ENCODE peak calls at places on chromosome 4, in eight cellular contexts. L is vagina, C is spleen, R is sigmoid colon, G is breast epithelium, K is endothelial cell of umbilical vein, A is upper lobe of left lung, J is prostate gland. H is an unnamed sample.

GRCh38 chr4:53613428-53613827 is 22.1 kb upstream of the LNX1 start:
- DNase-seq in C (no peak), A (no peak), K (no peak), L (no peak), G (no peak), R (no peak), J (no peak), H (no peak)

GRCh38 chr4:152778656-152779512 is 646 bp downstream of the TIGD4 start:
- DNase-seq in J (peak; percentile 11), L (no peak), K (peak; percentile 34), C (peak; percentile 77), R (peak; percentile 66), A (peak; percentile 86), G (no peak), H (peak; percentile 32)

GRCh38 chr4:182207806-182208483 is 35.3 kb upstream of the TENM3 start:
- DNase-seq in L (no peak), R (no peak), G (no peak), C (no peak), A (no peak), K (no peak), J (no peak), H (no peak)

GRCh38 chr4:139622856-139623255 is 42.8 kb upstream of the MGST2 start:
- DNase-seq in K (no peak), J (no peak), G (no peak), C (no peak), R (no peak), A (no peak), L (no peak), H (no peak)

GRCh38 chr4:64883087-64883926 is 474.1 kb upstream of the TECRL start:
- DNase-seq in K (no peak), C (no peak), J (no peak), G (no peak), L (no peak), R (no peak), A (no peak), H (no peak)

GRCh38 chr4:81756973-81757372 is 285.3 kb upstream of the RASGEF1B start:
- DNase-seq in L (no peak), R (no peak), C (no peak), K (no peak), J (no peak), G (no peak), A (no peak), H (no peak)

GRCh38 chr4:169369634-169370033 is 98.9 kb upstream of the SH3RF1 start:
- DNase-seq in G (no peak), K (no peak), A (no peak), R (no peak), L (no peak), J (no peak), C (no peak), H (no peak)

GRCh38 chr4:123017636-123018390 is 95.4 kb upstream of the NUDT6 start:
- DNase-seq in A (no peak), K (peak; percentile 76), L (no peak), J (no peak), G (no peak), C (no peak), R (no peak), H (no peak)

GRCh38 chr4:101471201-101471600 is 123.9 kb upstream of the PPP3CA start:
- DNase-seq in A (no peak), J (no peak), K (no peak), C (no peak), L (no peak), G (no peak), R (no peak), H (no peak)

GRCh38 chr4:82909326-82909725 is 8.8 kb downstream of the THAP9 start:
- DNase-seq in J (no peak), C (no peak), G (no peak), L (no peak), K (no peak), R (no peak), A (no peak), H (no peak)

GRCh38 chr4:27790911-27791310 is 930.3 kb downstream of the STIM2 start:
- DNase-seq in G (no peak), K (no peak), A (no peak), C (no peak), R (no peak), L (no peak), J (no peak), H (no peak)

GRCh38 chr4:142719854-142720541 is 126.1 kb downstream of the INPP4B start:
- DNase-seq in L (no peak), A (no peak), J (no peak), K (peak; percentile 39), C (no peak), G (no peak), R (no peak), H (no peak)

GRCh38 chr4:8548731-8549351 is 31.4 kb upstream of the GPR78 start:
- DNase-seq in K (no peak), C (peak; percentile 36), L (no peak), R (no peak), J (no peak), A (peak; percentile 52), G (no peak), H (no peak)

GRCh38 chr4:166460769-166461550 is 587.9 kb downstream of the TLL1 start:
- DNase-seq in J (no peak), A (no peak), K (no peak), R (no peak), G (no peak), L (no peak), C (no peak), H (no peak)

GRCh38 chr4:156946508-156947197 is 24.9 kb downstream of the PDGFC start:
- DNase-seq in L (no peak), K (peak; percentile 89), G (no peak), J (no peak), R (peak; percentile 79), C (no peak), A (no peak), H (no peak)
- TF ChIP-seq POLR2AphosphoS5 in L (no peak), K (peak; percentile 58), G (no peak), J (no peak), R (peak; percentile 60), C (no peak), A (no peak), H (peak; percentile 7)

GRCh38 chr4:55820260-55820659 is 670 bp downstream of the EXOC1L start:
- DNase-seq in L (no peak), R (no peak), G (no peak), K (no peak), C (no peak), A (no peak), J (no peak), H (no peak)

GRCh38 chr4:55817691-55818090 is 1.9 kb upstream of the EXOC1L start:
- DNase-seq in G (no peak), L (no peak), R (no peak), K (no peak), A (no peak), C (no peak), J (no peak), H (no peak)

GRCh38 chr4:55824865-55825264 is 5.3 kb downstream of the EXOC1L start:
- DNase-seq in R (no peak), J (no peak), A (no peak), L (no peak), G (no peak), C (no peak), K (no peak), H (no peak)

GRCh38 chr4:55819634-55820033 is at the start of gene EXOC1L:
- DNase-seq in J (no peak), G (no peak), K (peak; percentile 4), A (peak; percentile 47), L (no peak), R (no peak), C (no peak), H (no peak)
- TF ChIP-seq POLR2A in J (no peak), G (no peak), K (no peak), A (no peak), L (no peak), R (no peak), C (no peak), H (no peak)

GRCh38 chr4:38025665-38026064 is 65.5 kb downstream of the PTTG2 start:
- DNase-seq in R (no peak), A (no peak), J (no peak), C (no peak), G (no peak), L (no peak), K (no peak), H (no peak)

GRCh38 chr4:38021751-38022150 is 61.6 kb downstream of the PTTG2 start:
- DNase-seq in L (no peak), K (no peak), A (no peak), G (no peak), J (no peak), R (no peak), C (no peak), H (no peak)

GRCh38 chr4:38026138-38026740 is 66.0 kb downstream of the PTTG2 start:
- DNase-seq in L (no peak), J (no peak), G (no peak), A (peak; percentile 42), K (no peak), R (peak; percentile 91), C (no peak), H (no peak)

GRCh38 chr4:38024203-38024504 is 64.0 kb downstream of the PTTG2 start:
- DNase-seq in K (no peak), G (no peak), R (no peak), C (no peak), L (no peak), A (no peak), J (no peak), H (no peak)

DNA sequence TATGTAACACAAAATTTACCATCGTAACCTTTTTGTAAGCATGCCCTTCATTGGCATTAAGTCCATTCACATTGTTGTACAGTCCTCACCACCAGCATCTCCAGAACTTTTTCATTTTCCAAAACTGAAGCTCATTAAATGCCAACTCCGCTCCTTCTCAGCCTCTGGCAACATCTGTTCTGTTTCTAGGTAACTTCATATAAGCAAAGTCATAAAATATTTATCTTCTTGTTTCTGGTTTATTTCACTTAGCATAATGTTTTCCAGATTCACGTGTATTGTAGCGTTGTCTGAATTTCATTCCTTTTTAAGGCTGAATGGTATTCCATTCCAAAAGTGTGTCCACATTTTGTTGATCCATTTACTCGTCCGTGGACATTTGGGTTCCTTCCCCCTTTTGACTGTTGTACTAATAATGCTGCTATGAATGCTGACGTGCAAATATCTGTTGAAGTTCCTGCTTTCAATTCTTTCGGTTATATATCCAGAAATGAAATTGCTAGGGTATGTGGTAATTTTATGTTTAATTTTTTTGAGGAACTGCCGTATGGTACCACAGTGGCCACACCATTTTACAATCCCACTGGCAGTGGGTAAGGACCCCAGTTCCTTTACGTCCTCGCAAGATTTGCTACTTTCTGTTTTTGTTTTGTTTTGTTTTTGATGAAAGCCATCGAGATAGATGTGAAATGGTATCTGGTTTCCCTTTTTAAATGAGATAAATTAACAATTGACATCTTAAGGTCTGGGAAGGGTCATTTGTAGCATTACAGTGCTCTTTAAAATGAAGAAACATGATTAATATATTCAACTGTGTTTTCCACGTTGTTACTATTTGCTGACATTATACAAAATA is 63.4 kb downstream of the PTTG2 start:
- DNase-seq in J (no peak), C (no peak), G (no peak), K (peak; percentile 39), R (no peak), L (no peak), A (no peak), H (no peak)
- TF ChIP-seq POLR2AphosphoS5 in J (no peak), C (no peak), G (no peak), K (no peak), R (peak; percentile 96), L (no peak), A (no peak), H (peak; percentile 89)

DNA sequence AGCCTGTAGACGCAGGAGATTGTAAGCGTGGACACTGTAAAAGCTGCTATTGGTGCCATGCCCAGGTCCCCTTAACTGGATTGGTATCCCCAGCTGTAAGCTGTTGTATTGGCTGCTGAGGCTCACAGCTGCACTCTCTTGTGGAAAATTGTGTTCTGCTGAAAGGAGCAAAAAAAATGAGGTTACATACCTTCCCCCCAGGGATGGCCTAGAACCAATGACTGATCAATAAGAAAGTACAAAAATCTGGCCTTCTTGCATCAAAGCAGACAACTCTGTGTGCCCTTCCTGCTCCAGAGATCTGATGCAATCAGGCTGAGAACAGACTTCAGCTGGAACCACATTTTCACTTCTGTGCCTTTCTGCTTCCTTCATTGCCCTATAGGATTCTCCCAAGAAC is 60.1 kb downstream of the SHROOM3 start:
- DNase-seq in R (no peak), K (no peak), J (no peak), A (no peak), C (no peak), L (no peak), G (no peak), H (no peak)
- TF ChIP-seq POLR2A in R (no peak), K (no peak), J (no peak), A (no peak), C (no peak), L (no peak), G (no peak), H (no peak)